ENCODE peak calls at places on chromosome 19, in six cellular contexts. L is foreskin fibroblast, E is Peyer's patch, A is HEK293T, Y is AG09319, P is hippocampal formation. S is an unnamed sample.

GRCh38 chr19:8397746-8398721 is 7.9 kb downstream of the RAB11B start:
- DNase-seq in E (no peak), L (no peak), A (no peak), P (no peak), Y (no peak), S (peak)

GRCh38 chr19:28701491-28701890 is 511.5 kb downstream of the UQCRFS1 start:
- DNase-seq in Y (no peak), P (no peak), L (peak), A (no peak), E (no peak), S (peak)

GRCh38 chr19:1465191-1466016 is 13.6 kb downstream of the C19orf25 start:
- DNase-seq in A (no peak), E (peak), Y (no peak), P (no peak), L (peak), S (no peak)

GRCh38 chr19:56393119-56394012 is at the start of gene ZNF582:
- DNase-seq in A (peak), L (peak), P (peak), Y (peak), E (peak), S (no peak)

GRCh38 chr19:54724644-54725043 is 402 bp downstream of the KIR3DL3 start:
- DNase-seq in A (no peak), Y (no peak), P (no peak), L (no peak), E (no peak), S (no peak)

GRCh38 chr19:391199-391557 is 17.8 kb downstream of the C2CD4C start:
- DNase-seq in P (no peak), E (no peak), Y (no peak), A (no peak), L (no peak), S (no peak)

GRCh38 chr19:19461671-19462622 is 53.4 kb downstream of the TSSK6 start:
- DNase-seq in A (no peak), E (peak), P (no peak), L (peak), Y (no peak), S (no peak)

GRCh38 chr19:14146789-14147216 is 10.4 kb upstream of the ASF1B start:
- DNase-seq in E (no peak), A (no peak), L (peak), P (no peak), Y (peak), S (peak)

GRCh38 chr19:32677657-32678056 is 2.0 kb downstream of the RGS9BP start:
- DNase-seq in L (no peak), E (no peak), P (peak), A (no peak), Y (no peak), S (no peak)

GRCh38 chr19:44552324-44552723 is 22.8 kb upstream of the CEACAM20 start:
- DNase-seq in P (no peak), A (peak), Y (no peak), E (peak), L (peak), S (no peak)

GRCh38 chr19:47005873-47006272 is 13.8 kb upstream of the NPAS1 start:
- DNase-seq in L (peak), A (no peak), Y (no peak), P (no peak), E (no peak), S (no peak)

GRCh38 chr19:46489445-46490272 is 6.0 kb downstream of the PNMA8B start:
- DNase-seq in L (peak), P (peak), E (peak), A (no peak), Y (no peak), S (no peak)

GRCh38 chr19:48795855-48796142 is 15.0 kb downstream of the BCAT2 start:
- DNase-seq in P (no peak), E (peak), L (no peak), Y (no peak), A (peak), S (no peak)

GRCh38 chr19:6402834-6403608 is 10.1 kb upstream of the GTF2F1 start:
- DNase-seq in L (peak), Y (no peak), P (peak), E (peak), A (no peak), S (no peak)

GRCh38 chr19:40716031-40716654 is 543 bp downstream of the COQ8B start:
- DNase-seq in Y (no peak), P (no peak), L (peak), A (no peak), E (peak), S (peak)

GRCh38 chr19:6752257-6753177 is 13.0 kb downstream of the TRIP10 start:
- DNase-seq in L (no peak), A (no peak), P (no peak), E (peak), Y (no peak), S (no peak)

GRCh38 chr19:18839465-18840287 is 7.9 kb downstream of the UPF1 start:
- DNase-seq in Y (no peak), L (peak), E (no peak), P (no peak), A (no peak), S (no peak)

GRCh38 chr19:52961981-52962380 is 700 bp downstream of the ZNF816 start:
- DNase-seq in P (no peak), L (no peak), Y (no peak), A (no peak), E (no peak), S (no peak)

GRCh38 chr19:47697863-47698609 is 15.2 kb upstream of the EHD2 start:
- DNase-seq in E (peak), L (peak), P (peak), A (peak), Y (peak), S (peak)

GRCh38 chr19:27794444-27795042 is 1418.4 kb downstream of the UQCRFS1 start:
- DNase-seq in E (no peak), P (peak), A (no peak), Y (no peak), L (peak), S (no peak)

GRCh38 chr19:17846146-17846545 is 1.6 kb downstream of the JAK3 start:
- DNase-seq in A (no peak), P (no peak), L (no peak), E (no peak), Y (no peak), S (no peak)

GRCh38 chr19:27776020-27776419 is 1436.9 kb downstream of the UQCRFS1 start:
- DNase-seq in P (no peak), A (peak), E (no peak), Y (no peak), L (peak), S (peak)

GRCh38 chr19:8657869-8658268 is 27.4 kb downstream of the NFILZ start:
- DNase-seq in A (no peak), E (no peak), P (no peak), L (no peak), Y (no peak), S (no peak)

GRCh38 chr19:23273022-23273593 is 22.9 kb upstream of the ZNF724 start:
- DNase-seq in Y (no peak), L (no peak), A (no peak), E (peak), P (no peak), S (no peak)

GRCh38 chr19:54325631-54326030 is 12.7 kb upstream of the LILRA5 start:
- DNase-seq in A (no peak), L (no peak), E (peak), Y (no peak), P (no peak), S (no peak)

GRCh38 chr19:50244695-50245094 is 41.3 kb downstream of the MYH14 start:
- DNase-seq in A (no peak), L (no peak), Y (no peak), P (no peak), E (no peak), S (no peak)

GRCh38 chr19:48424694-48425219 is 21.0 kb upstream of the GRWD1 start:
- DNase-seq in A (peak), L (peak), Y (no peak), P (no peak), E (no peak), S (peak)

S was measured in RCC 7860.